ENCODE peak calls at places on chromosomes 4 and X, in five cellular contexts. U is WTC11, N is A549, Z is endothelial cell of umbilical vein, J is GM12878. F is an unnamed sample.

GRCh38 chr4:99635601-99636000 is 22.0 kb downstream of the C4orf54 start:
- DNase-seq in U (no peak), N (no peak), Z (no peak), J (no peak), F (no peak)

GRCh38 chr4:73776363-73776762 is 36.0 kb downstream of the CXCL8 start:
- DNase-seq in U (no peak), N (no peak), Z (peak; percentile 97), J (no peak), F (peak; percentile 8)

GRCh38 chr4:120730777-120731320 is 191.7 kb downstream of the PRDM5 start:
- DNase-seq in U (no peak), N (no peak), Z (no peak), J (no peak), F (no peak)

GRCh38 chrX:123184858-123185251 is 777 bp downstream of the GRIA3 start:
- DNase-seq in U (peak; percentile 20), N (no peak), Z (no peak), J (no peak), F (no peak)

GRCh38 chr4:6727081-6727942 is 11.3 kb downstream of the BLOC1S4 start:
- DNase-seq in U (no peak), N (no peak), Z (no peak), J (no peak), F (peak; percentile 89)

GRCh38 chr4:40699648-40700047 is 50.1 kb upstream of the NSUN7 start:
- DNase-seq in U (no peak), N (no peak), Z (no peak), J (no peak), F (no peak)

GRCh38 chrX:79259073-79259689 is 108.0 kb downstream of the ITM2A start:
- DNase-seq in U (no peak), N (no peak), Z (no peak), J (peak; percentile 99), F (peak; percentile 78)

GRCh38 chrX:24002792-24003191 is 24.2 kb downstream of the KLHL15 start:
- DNase-seq in U (no peak), N (no peak), Z (no peak), J (no peak), F (no peak)

GRCh38 chr4:7861440-7861881 is 78.2 kb downstream of the AFAP1 start:
- DNase-seq in U (peak; percentile 57), N (no peak), Z (peak; percentile 90), J (no peak), F (no peak)

GRCh38 chr4:142452132-142452855 is 393.8 kb downstream of the INPP4B start:
- DNase-seq in U (no peak), N (no peak), Z (no peak), J (no peak), F (no peak)

GRCh38 chr4:156929706-156930105 is 41.9 kb downstream of the PDGFC start:
- DNase-seq in U (no peak), N (no peak), Z (no peak), J (no peak), F (no peak)

GRCh38 chrX:20969565-20969964 is 404.7 kb upstream of the CNKSR2 start:
- DNase-seq in U (no peak), N (no peak), Z (no peak), J (no peak), F (no peak)

GRCh38 chr4:48991357-48991756 is 5.3 kb downstream of the CWH43 start:
- DNase-seq in U (no peak), N (no peak), Z (no peak), J (no peak), F (no peak)

GRCh38 chrX:20205927-20206708 is 60.6 kb downstream of the RPS6KA3 start:
- DNase-seq in U (no peak), N (no peak), Z (no peak), J (no peak), F (no peak)

GRCh38 chr4:54004463-54004862 is 59.9 kb downstream of the CHIC2 start:
- DNase-seq in U (no peak), N (no peak), Z (no peak), J (no peak), F (no peak)

GRCh38 chr4:168923526-168924194 is 86.4 kb downstream of the CBR4 start:
- DNase-seq in U (peak; percentile 52), N (peak; percentile 55), Z (peak; percentile 67), J (peak; percentile 31), F (peak; percentile 77)

GRCh38 chrX:142994988-142995387 is 30.7 kb upstream of the SPANXN4 start:
- DNase-seq in U (no peak), N (no peak), Z (no peak), J (no peak), F (no peak)

GRCh38 chr4:108532187-108532586 is 88.2 kb upstream of the RPL34 start:
- DNase-seq in U (no peak), N (no peak), Z (no peak), J (no peak), F (no peak)

GRCh38 chrX:10054396-10054795 is 87.2 kb downstream of the CLDN34 start:
- DNase-seq in U (no peak), N (no peak), Z (no peak), J (no peak), F (no peak)

GRCh38 chrX:56233682-56234081 is 1.5 kb downstream of the KLF8 start:
- DNase-seq in U (peak; percentile 58), N (no peak), Z (no peak), J (peak; percentile 60), F (no peak)

GRCh38 chr4:81722229-81722900 is 250.7 kb upstream of the RASGEF1B start:
- DNase-seq in U (no peak), N (no peak), Z (no peak), J (no peak), F (no peak)

GRCh38 chr4:144591401-144591800 is 54.6 kb upstream of the HHIP start:
- DNase-seq in U (no peak), N (no peak), Z (peak; percentile 86), J (no peak), F (no peak)

DNA sequence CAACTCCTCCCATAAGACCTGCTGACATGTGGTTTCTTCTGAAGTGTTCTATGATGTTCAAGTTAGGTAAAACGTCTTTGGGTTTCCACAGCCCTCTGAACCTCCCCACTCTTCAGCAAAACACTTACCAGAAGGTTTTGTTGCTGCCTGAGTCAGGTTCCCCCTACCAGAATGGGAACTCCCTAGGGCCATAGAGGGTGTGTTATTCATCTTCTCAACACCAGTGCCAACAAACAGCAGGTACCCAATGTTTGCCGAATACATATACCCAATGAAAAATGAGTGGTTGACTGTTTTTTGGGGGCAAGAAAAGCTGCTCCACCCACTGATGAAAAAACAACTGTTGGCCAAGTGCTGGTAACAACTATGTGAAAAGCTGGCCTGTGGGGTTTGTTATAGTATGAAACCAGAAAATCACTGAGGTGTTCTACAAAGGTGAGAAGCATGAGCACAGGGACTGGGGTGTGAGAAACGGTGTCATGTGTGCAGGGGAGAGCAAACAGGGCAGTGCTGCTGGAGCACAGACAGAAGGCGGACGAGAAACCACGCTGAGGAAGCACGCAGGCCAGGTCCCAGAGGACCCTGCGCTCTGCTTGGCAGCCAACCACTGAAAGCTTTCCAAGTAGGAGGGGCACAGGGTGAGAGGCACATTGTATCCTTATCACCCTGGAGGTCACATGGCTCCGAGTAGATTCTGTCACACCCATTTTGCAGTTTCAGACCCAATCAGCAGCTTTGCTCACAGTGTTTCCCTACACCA is 28.8 kb downstream of the ATP8A1 start:
- DNase-seq in U (no peak), N (no peak), Z (no peak), J (peak; percentile 97), F (peak; percentile 64)
- TF ChIP-seq MAX in U (no peak), N (no peak), Z (no peak), J (peak; percentile 83), F (no peak)

GRCh38 chr4:39544580-39545315 is 17.5 kb upstream of the UGDH start:
- DNase-seq in U (no peak), N (no peak), Z (no peak), J (no peak), F (no peak)

GRCh38 chr4:39542633-39543393 is 15.6 kb upstream of the UGDH start:
- DNase-seq in U (no peak), N (no peak), Z (no peak), J (no peak), F (no peak)

GRCh38 chr4:39548425-39549067 is 21.3 kb upstream of the UGDH start:
- DNase-seq in U (no peak), N (no peak), Z (no peak), J (no peak), F (no peak)
- TF ChIP-seq MAX in U (no peak), N (no peak), Z (no peak), J (no peak), F (no peak)

DNA sequence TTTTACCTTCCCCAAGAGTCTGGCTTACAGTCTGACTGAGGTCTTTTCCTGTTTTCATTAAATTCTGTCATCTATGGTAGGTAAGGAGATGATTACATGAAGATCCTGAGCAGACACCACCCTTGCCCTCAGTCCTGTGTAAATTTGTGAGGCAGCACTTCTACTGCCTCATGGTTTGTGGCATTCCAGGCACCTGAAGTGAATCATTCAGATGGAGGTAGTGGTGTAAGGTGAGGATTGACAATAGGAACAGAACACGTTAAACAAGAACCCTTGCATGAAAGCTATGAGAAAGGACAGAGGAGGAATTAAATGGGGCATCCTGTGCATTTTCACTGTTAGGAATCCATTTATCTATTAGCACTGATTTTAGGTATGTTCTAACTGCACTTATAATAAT is 618.6 kb downstream of the TLL1 start:
- DNase-seq in U (no peak), N (no peak), Z (no peak), J (no peak), F (no peak)
- TF ChIP-seq MAX in U (no peak), N (no peak), Z (no peak), J (no peak), F (no peak)

DNA sequence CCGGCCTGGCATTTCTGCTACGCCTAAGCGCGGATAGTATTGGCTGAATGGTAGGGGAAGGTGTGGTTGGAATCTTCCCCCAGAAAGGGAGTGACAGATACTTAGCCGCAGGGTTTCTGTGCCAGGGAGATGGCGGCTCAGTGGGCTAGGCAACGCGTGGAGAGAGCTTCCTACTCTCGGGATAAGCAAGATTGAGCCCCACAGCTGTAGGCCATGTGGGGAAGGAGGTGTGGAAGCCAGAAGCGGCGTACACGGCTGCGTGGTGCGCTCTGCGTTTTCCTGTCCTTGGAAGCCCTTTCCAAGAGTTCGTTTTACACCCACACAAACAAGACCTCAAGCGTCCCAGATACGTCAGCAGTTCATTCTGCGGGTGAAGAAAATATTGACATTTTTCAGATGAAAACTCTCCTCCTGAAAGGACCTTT is 376 bp upstream of the GPAT3 start:
- DNase-seq in U (peak; percentile 46), N (peak; percentile 42), Z (peak; percentile 53), J (no peak), F (peak; percentile 56)
- TF ChIP-seq MAX in U (no peak), N (peak; percentile 65), Z (no peak), J (no peak), F (peak; percentile 9)

GRCh38 chr4:147901388-147901787 is 169.5 kb downstream of the ARHGAP10 start:
- DNase-seq in U (no peak), N (no peak), Z (no peak), J (no peak), F (no peak)
- TF ChIP-seq MAX in U (no peak), N (no peak), Z (no peak), J (no peak), F (no peak)

GRCh38 chr4:172996571-172997216 is 171.9 kb upstream of the GALNT7 start:
- DNase-seq in U (no peak), N (no peak), Z (peak; percentile 51), J (no peak), F (no peak)
- TF ChIP-seq MAX in U (no peak), N (no peak), Z (no peak), J (no peak), F (no peak)

GRCh38 chr4:30724217-30724616 is 4.0 kb downstream of the PCDH7 start:
- DNase-seq in U (no peak), N (no peak), Z (peak; percentile 69), J (no peak), F (no peak)
- TF ChIP-seq MAX in U (no peak), N (no peak), Z (no peak), J (no peak), F (no peak)